ENCODE peak calls at places on chromosomes 2 and 18, in five cellular contexts. Z, V, A, W and Y are unnamed samples.

GRCh38 chr2:240217431-240218301 is 77.2 kb upstream of the OTOS start:
- DNase-seq in V (no peak), A (no peak), W (no peak), Z (peak; percentile 39), Y (no peak)

GRCh38 chr2:54574107-54574859 is 118.2 kb downstream of the SPTBN1 start:
- DNase-seq in A (no peak), Z (peak; percentile 96), W (no peak), V (peak; percentile 78), Y (no peak)

GRCh38 chr2:132884692-132885091 is 214.7 kb upstream of the LYPD1 start:
- DNase-seq in A (no peak), W (no peak), Z (no peak), V (no peak), Y (no peak)

GRCh38 chr18:47215554-47216138 is 35.8 kb downstream of the SKOR2 start:
- DNase-seq in W (no peak), A (no peak), V (peak; percentile 57), Z (no peak), Y (peak; percentile 70)

GRCh38 chr2:113818382-113818951 is 62.0 kb upstream of the SLC35F5 start:
- DNase-seq in Z (peak; percentile 96), A (peak; percentile 32), W (no peak), V (peak; percentile 100), Y (peak; percentile 100)

GRCh38 chr2:52710810-52711618 is 1056.6 kb upstream of the CHAC2 start:
- DNase-seq in V (no peak), Z (no peak), A (no peak), W (no peak), Y (no peak)

GRCh38 chr2:160719116-160719515 is 225.5 kb upstream of the RBMS1 start:
- DNase-seq in V (peak; percentile 75), W (no peak), Z (no peak), A (no peak), Y (peak; percentile 65)

GRCh38 chr2:205270689-205271088 is 411.6 kb upstream of the NRP2 start:
- DNase-seq in Z (no peak), A (no peak), W (no peak), V (no peak), Y (no peak)

GRCh38 chr2:196538646-196539045 is 100.9 kb upstream of the CCDC150 start:
- DNase-seq in W (no peak), V (no peak), A (no peak), Z (no peak), Y (no peak)

GRCh38 chr2:182521453-182522427 is 94.9 kb upstream of the PDE1A start:
- DNase-seq in Z (no peak), A (no peak), V (no peak), W (no peak), Y (no peak)

GRCh38 chr2:99354060-99354459 is 16.9 kb downstream of the EIF5B start:
- DNase-seq in Z (no peak), A (no peak), V (peak; percentile 38), W (no peak), Y (peak; percentile 73)

GRCh38 chr18:2529154-2529553 is 42.2 kb downstream of the METTL4 start:
- DNase-seq in A (no peak), Z (no peak), V (peak; percentile 91), W (no peak), Y (peak; percentile 19)

GRCh38 chr18:13700153-13700552 is 26.2 kb downstream of the FAM210A start:
- DNase-seq in Z (no peak), V (no peak), W (no peak), A (no peak), Y (no peak)

GRCh38 chr2:37583867-37584266 is 87.6 kb downstream of the CDC42EP3 start:
- DNase-seq in Z (no peak), A (no peak), W (no peak), V (peak; percentile 39), Y (peak; percentile 62)

GRCh38 chr2:153405196-153405595 is 73.4 kb downstream of the RPRM start:
- DNase-seq in V (no peak), W (no peak), A (no peak), Z (no peak), Y (no peak)

GRCh38 chr2:230492107-230492506 is 76.1 kb downstream of the SP100 start:
- DNase-seq in W (no peak), A (no peak), V (no peak), Z (no peak), Y (no peak)

GRCh38 chr2:61645911-61646310 is 107.8 kb upstream of the XPO1 start:
- DNase-seq in V (peak; percentile 37), A (no peak), Z (no peak), W (no peak), Y (peak; percentile 88)

GRCh38 chr18:77547757-77548156 is 298.1 kb downstream of the GALR1 start:
- DNase-seq in W (no peak), A (no peak), Z (no peak), V (no peak), Y (no peak)

GRCh38 chr2:28463211-28463610 is 32.6 kb upstream of the PLB1 start:
- DNase-seq in V (no peak), Z (no peak), A (no peak), W (no peak), Y (no peak)

GRCh38 chr2:197838036-197838435 is 33.6 kb downstream of the PLCL1 start:
- DNase-seq in V (peak; percentile 20), Z (no peak), W (no peak), A (no peak), Y (peak; percentile 38)